ENCODE peak calls at places on chromosomes 3 and 15, in seven cellular contexts. A is MM.1S, D is A549, G is upper lobe of right lung, Y is fibroblast of lung, Q is adrenal gland, F is heart left ventricle. V is an unnamed sample.

GRCh38 chr15:90286678-90287077 is 21.2 kb downstream of the NGRN start:
- DNase-seq in A (peak), D (peak), G (no peak), Y (peak), Q (no peak), F (no peak), V (no peak)

GRCh38 chr3:48432411-48433371 is 2.8 kb upstream of the PLXNB1 start:
- DNase-seq in A (no peak), D (no peak), G (no peak), Y (peak), Q (no peak), F (no peak), V (no peak)

GRCh38 chr3:131083190-131083863 is 56.6 kb downstream of the NEK11 start:
- DNase-seq in A (peak), D (no peak), G (no peak), Y (peak), Q (peak), F (peak), V (no peak)

GRCh38 chr15:37107071-37107753 is 6.9 kb upstream of the MEIS2 start:
- DNase-seq in A (no peak), D (no peak), G (no peak), Y (no peak), Q (no peak), F (no peak), V (no peak)

GRCh38 chr3:193847402-193847801 is 254.4 kb downstream of the OPA1 start:
- DNase-seq in A (no peak), D (no peak), G (no peak), Y (no peak), Q (no peak), F (no peak), V (no peak)

GRCh38 chr15:40115670-40116093 is 7.0 kb upstream of the BMF start:
- DNase-seq in A (peak), D (no peak), G (peak), Y (no peak), Q (no peak), F (peak), V (peak)

GRCh38 chr3:42961633-42962032 is 17.5 kb upstream of the GASK1A start:
- DNase-seq in A (peak), D (peak), G (no peak), Y (peak), Q (peak), F (peak), V (no peak)

GRCh38 chr3:11929531-11929930 is 74.7 kb upstream of the SYN2 start:
- DNase-seq in A (no peak), D (no peak), G (no peak), Y (no peak), Q (no peak), F (no peak), V (no peak)

GRCh38 chr15:40769310-40770146 is at the start of gene C15orf62:
- DNase-seq in A (no peak), D (no peak), G (peak), Y (peak), Q (peak), F (no peak), V (peak)

GRCh38 chr3:13556937-13557336 is 8.0 kb downstream of the FBLN2 start:
- DNase-seq in A (no peak), D (no peak), G (no peak), Y (no peak), Q (no peak), F (no peak), V (no peak)

GRCh38 chr3:79057756-79058155 is 710.0 kb downstream of the ROBO1 start:
- DNase-seq in A (no peak), D (no peak), G (no peak), Y (no peak), Q (no peak), F (no peak), V (no peak)

GRCh38 chr15:45203182-45203581 is 15.4 kb upstream of the SHF start:
- DNase-seq in A (no peak), D (no peak), G (no peak), Y (no peak), Q (no peak), F (no peak), V (no peak)

GRCh38 chr3:120381503-120381902 is 32.3 kb upstream of the LRRC58 start:
- DNase-seq in A (no peak), D (no peak), G (no peak), Y (no peak), Q (no peak), F (no peak), V (no peak)

GRCh38 chr15:42102646-42103235 is 8.4 kb upstream of the PLA2G4D start:
- DNase-seq in A (no peak), D (no peak), G (peak), Y (peak), Q (no peak), F (no peak), V (no peak)

GRCh38 chr3:159907828-159908227 is 80.8 kb upstream of the IL12A start:
- DNase-seq in A (no peak), D (no peak), G (no peak), Y (no peak), Q (no peak), F (no peak), V (no peak)

GRCh38 chr15:52436971-52437370 is 91.7 kb downstream of the MYO5A start:
- DNase-seq in A (no peak), D (no peak), G (no peak), Y (peak), Q (no peak), F (no peak), V (no peak)

GRCh38 chr3:173553635-173554280 is 156.2 kb downstream of the NLGN1 start:
- DNase-seq in A (peak), D (peak), G (no peak), Y (peak), Q (no peak), F (no peak), V (no peak)

GRCh38 chr15:83292317-83292716 is 7.9 kb upstream of the BNC1 start:
- DNase-seq in A (no peak), D (no peak), G (no peak), Y (peak), Q (no peak), F (no peak), V (no peak)

GRCh38 chr3:134359121-134360010 is 14.9 kb downstream of the AMOTL2 start:
- DNase-seq in A (no peak), D (no peak), G (peak), Y (no peak), Q (no peak), F (no peak), V (peak)

GRCh38 chr3:149584236-149584635 is 73.6 kb downstream of the WWTR1 start:
- DNase-seq in A (no peak), D (no peak), G (no peak), Y (no peak), Q (no peak), F (no peak), V (no peak)

GRCh38 chr3:149582395-149582794 is 75.4 kb downstream of the WWTR1 start:
- DNase-seq in A (no peak), D (no peak), G (no peak), Y (no peak), Q (no peak), F (no peak), V (no peak)

GRCh38 chr3:149586871-149587270 is 71.0 kb downstream of the WWTR1 start:
- DNase-seq in A (no peak), D (no peak), G (no peak), Y (peak), Q (no peak), F (no peak), V (no peak)

GRCh38 chr3:149587383-149587782 is 70.4 kb downstream of the WWTR1 start:
- DNase-seq in A (no peak), D (no peak), G (no peak), Y (no peak), Q (no peak), F (no peak), V (no peak)

DNA sequence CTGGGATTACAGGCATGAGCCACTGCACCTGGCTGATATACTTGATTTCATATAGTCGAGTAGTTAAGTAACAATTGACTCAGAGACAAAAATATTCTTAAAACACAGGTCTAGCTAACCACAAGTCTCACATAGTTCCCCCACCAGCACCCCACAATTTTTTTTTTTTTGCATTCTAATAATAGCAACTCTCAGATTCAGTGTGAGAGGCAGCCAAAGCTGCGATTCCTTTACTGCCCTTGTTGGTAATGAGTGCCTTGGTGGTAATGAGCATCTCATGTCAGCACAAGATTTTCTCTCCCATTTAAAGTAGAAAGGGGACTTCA is 72.5 kb downstream of the WWTR1 start:
- DNase-seq in A (peak), D (no peak), G (no peak), Y (peak), Q (no peak), F (no peak), V (no peak)
- TF ChIP-seq CTCF in A (no peak), D (no peak), G (no peak), Y (no peak), Q (no peak), F (no peak), V (no peak)

GRCh38 chr15:68512052-68512451 is 66.7 kb upstream of the CORO2B start:
- DNase-seq in A (no peak), D (no peak), G (no peak), Y (no peak), Q (no peak), F (no peak), V (no peak)
- H3K27ac ChIP-seq in A (no peak), D (peak), G (peak), Y (no peak), Q (no peak), F (peak), V (peak)

GRCh38 chr3:9914559-9915251 is 2.2 kb upstream of the IL17RC start:
- DNase-seq in A (no peak), D (no peak), G (no peak), Y (no peak), Q (no peak), F (no peak), V (no peak)
- H3K4me3 ChIP-seq in A (peak), D (peak), G (peak), Y (no peak), Q (no peak), F (peak), V (peak)

DNA sequence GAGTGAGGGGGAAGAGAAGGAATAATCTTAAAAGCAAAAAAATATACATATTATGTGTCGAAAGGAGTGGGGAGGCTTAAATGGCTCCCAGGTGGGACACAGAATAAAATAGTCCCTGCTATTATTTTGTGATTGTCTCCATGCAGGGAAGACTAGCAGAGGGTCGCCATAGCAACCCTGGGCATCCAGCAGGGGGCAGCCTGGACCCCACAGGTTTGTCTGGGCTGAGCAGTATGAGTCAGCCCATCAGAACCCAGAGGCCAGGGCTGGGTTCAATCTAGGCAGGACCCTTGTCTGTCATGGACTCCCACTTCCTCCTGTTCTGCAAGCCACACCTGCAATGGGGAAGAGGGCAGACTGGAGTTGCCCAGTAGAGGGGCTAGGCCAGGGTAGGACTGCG is 17.6 kb upstream of the LINGO1 start:
- DNase-seq in A (no peak), D (peak), G (no peak), Y (no peak), Q (no peak), F (no peak), V (no peak)
- TF ChIP-seq CTCF in A (peak), D (peak), G (no peak), Y (no peak), Q (peak), F (no peak), V (no peak)

DNA sequence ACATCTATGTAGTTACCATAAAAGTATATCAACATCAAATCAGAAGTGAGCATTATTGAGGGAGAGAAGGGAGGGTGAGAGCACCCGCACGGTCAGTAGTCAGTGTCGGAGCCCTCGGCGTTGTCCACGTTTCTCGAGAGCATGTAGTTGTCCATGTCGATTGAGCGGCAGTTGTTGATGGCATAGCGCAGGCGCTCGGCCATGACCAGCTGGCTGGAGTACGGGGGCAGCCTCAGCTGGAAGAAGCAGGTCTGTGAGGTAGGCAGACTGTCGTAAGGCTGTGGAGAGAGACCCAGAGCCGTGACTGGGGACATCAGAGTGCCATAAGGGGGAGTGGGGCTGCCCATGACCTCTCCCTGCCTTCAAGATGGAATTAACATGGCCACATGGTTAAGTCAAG is 11.8 kb downstream of the FBXL22 start:
- DNase-seq in A (no peak), D (no peak), G (no peak), Y (no peak), Q (no peak), F (no peak), V (no peak)
- H3K27ac ChIP-seq in A (no peak), D (no peak), G (no peak), Y (no peak), Q (no peak), F (no peak), V (no peak)

DNA sequence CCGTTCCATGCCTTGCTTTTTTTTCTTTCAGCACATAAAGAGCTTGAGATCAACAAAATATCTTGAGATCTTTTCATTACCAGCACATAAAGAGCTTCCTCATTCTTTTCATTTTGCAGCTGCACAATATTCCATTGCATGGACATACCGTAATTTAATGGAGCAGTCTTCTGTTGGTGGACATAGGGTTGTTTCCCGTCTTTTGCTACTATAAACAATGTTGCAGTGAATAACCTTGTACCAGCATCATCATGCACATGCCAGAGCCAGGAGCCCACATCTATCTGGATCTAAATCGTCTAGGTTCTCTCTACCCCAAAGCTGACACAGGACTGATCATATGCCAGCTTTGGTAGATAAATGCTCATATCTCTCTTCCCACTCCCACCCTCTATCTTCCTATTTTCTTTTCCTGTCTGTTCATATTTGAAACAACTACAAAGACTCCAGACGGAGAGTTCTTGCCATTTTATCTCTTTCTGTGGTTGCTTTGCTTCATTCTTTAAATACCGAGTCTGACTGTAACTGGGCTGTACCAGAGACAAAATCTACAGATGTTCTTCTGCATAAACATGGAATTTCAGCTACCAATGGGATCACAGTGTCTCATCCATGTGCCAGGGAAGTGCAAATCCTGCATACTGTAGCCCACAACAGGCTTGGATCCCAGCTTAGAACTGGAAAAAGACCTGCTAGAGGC is 47.1 kb upstream of the AKAP13 start:
- DNase-seq in A (no peak), D (no peak), G (no peak), Y (peak), Q (no peak), F (no peak), V (no peak)
- H3K4me3 ChIP-seq in A (no peak), D (no peak), G (no peak), Y (no peak), Q (no peak), F (no peak), V (no peak)

GRCh38 chr15:59751552-59752413 is 62.7 kb upstream of the BNIP2 start:
- DNase-seq in A (peak), D (peak), G (no peak), Y (no peak), Q (no peak), F (no peak), V (no peak)
- TF ChIP-seq CTCF in A (peak), D (peak), G (peak), Y (no peak), Q (no peak), F (peak), V (peak)

GRCh38 chr3:52532838-52533622 is 627 bp downstream of the NT5DC2 start:
- DNase-seq in A (no peak), D (peak), G (peak), Y (peak), Q (peak), F (peak), V (no peak)
- H3K27ac ChIP-seq in A (no peak), D (peak), G (peak), Y (peak), Q (no peak), F (peak), V (peak)